ENCODE peak calls at places on chromosome 15, in eight cellular contexts. F is SJCRH30, X is foreskin fibroblast, J is transverse colon, Q is A549, M is PC-9, T is tibial nerve, C is endodermal cell. G is an unnamed sample.
A peak's percentile ranks its signal among the peaks of the same experiment; 100 is the strongest.

GRCh38 chr15:61088675-61089074 is 140.4 kb downstream of the RORA start:
- DNase-seq in X (no peak), M (no peak), T (no peak), F (no peak), J (no peak), Q (no peak), C (no peak), G (no peak)

GRCh38 chr15:68775671-68776476 is 44.8 kb downstream of the ANP32A start:
- DNase-seq in T (peak; percentile 79), X (no peak), C (no peak), M (no peak), Q (no peak), F (no peak), J (peak; percentile 55), G (no peak)

GRCh38 chr15:51191766-51192165 is 97.1 kb upstream of the TNFAIP8L3 start:
- DNase-seq in F (no peak), J (no peak), X (no peak), C (no peak), M (no peak), Q (no peak), T (no peak), G (no peak)

GRCh38 chr15:45458746-45459403 is 63.7 kb downstream of the SLC30A4 start:
- DNase-seq in F (peak; percentile 44), M (no peak), X (no peak), C (peak; percentile 89), Q (no peak), J (peak; percentile 84), T (peak; percentile 91), G (peak; percentile 87)

GRCh38 chr15:20294651-20295237 is 246.9 kb downstream of the GOLGA6L6 start:
- DNase-seq in Q (no peak), T (no peak), X (no peak), F (no peak), M (peak; percentile 15), C (peak; percentile 44), J (no peak), G (peak; percentile 83)

GRCh38 chr15:99385865-99386264 is 134.6 kb downstream of the LRRC28 start:
- DNase-seq in F (no peak), Q (no peak), C (no peak), X (peak; percentile 41), M (no peak), J (peak; percentile 75), T (peak; percentile 59), G (no peak)

GRCh38 chr15:85614059-85614458 is 180.7 kb downstream of the KLHL25 start:
- DNase-seq in X (no peak), C (no peak), M (no peak), F (no peak), Q (no peak), T (no peak), J (no peak), G (no peak)

GRCh38 chr15:93415576-93415975 is 326.6 kb upstream of the RGMA start:
- DNase-seq in Q (no peak), C (peak; percentile 36), F (peak; percentile 45), M (no peak), T (no peak), X (no peak), J (no peak), G (no peak)

GRCh38 chr15:41205315-41205714 is 25.2 kb downstream of the EXD1 start:
- DNase-seq in F (no peak), J (no peak), X (peak; percentile 6), T (no peak), M (no peak), Q (no peak), C (no peak), G (no peak)

DNA sequence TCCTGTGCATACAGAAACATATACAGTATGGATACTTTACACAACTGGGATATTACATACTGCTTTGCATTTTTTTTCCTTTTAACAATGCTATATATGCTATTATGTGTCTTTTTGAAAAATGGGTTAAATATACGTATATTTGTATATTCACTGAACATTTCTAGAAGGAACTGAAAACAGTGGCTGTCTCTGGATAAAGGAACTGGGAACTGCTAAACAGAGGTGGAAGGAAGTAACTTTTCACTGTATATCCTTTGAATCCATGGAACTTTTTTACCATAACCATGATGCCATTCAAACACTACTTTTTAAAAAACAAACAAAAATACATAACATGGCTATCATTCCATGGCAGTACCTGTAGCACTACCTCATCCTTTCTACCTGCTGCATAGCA is 1.8 kb downstream of the MTFMT start:
- DNase-seq in F (no peak), C (no peak), X (no peak), Q (no peak), M (no peak), T (no peak), J (no peak), G (no peak)
- H3K4me3 ChIP-seq in F (no peak overlapping the region), C (no peak overlapping the region), X (peak overlapping the region; percentile 67), Q (peak overlapping the region; percentile 73), M (no peak overlapping the region), T (no peak overlapping the region), J (peak overlapping the region; percentile 88), G (peak overlapping the region; percentile 98)

GRCh38 chr15:75620776-75621536 is 4.6 kb downstream of the SNUPN start:
- DNase-seq in C (no peak), Q (no peak), M (no peak), F (peak; percentile 33), X (peak; percentile 82), T (peak; percentile 87), J (peak; percentile 67), G (peak; percentile 64)
- H3K4me3 ChIP-seq in C (no peak overlapping the region), Q (no peak overlapping the region), M (no peak overlapping the region), F (peak overlapping the region; percentile 32), X (peak overlapping the region; percentile 46), T (no peak overlapping the region), J (no peak overlapping the region), G (no peak overlapping the region)

GRCh38 chr15:33091983-33092688 is 102.4 kb downstream of the FMN1 start:
- DNase-seq in F (no peak), J (peak; percentile 63), X (no peak), C (no peak), M (no peak), Q (no peak), T (no peak), G (no peak)
- H3K4me3 ChIP-seq in F (no peak overlapping the region), J (no peak overlapping the region), X (no peak overlapping the region), C (no peak overlapping the region), M (no peak overlapping the region), Q (no peak overlapping the region), T (no peak overlapping the region), G (no peak overlapping the region)

GRCh38 chr15:101293122-101293521 is 1.9 kb downstream of the SNRPA1 start:
- DNase-seq in F (no peak), X (no peak), M (no peak), T (no peak), J (no peak), C (peak; percentile 29), Q (no peak), G (no peak)
- H3K4me3 ChIP-seq in F (peak overlapping the region; percentile 94), X (peak overlapping the region; percentile 76), M (peak overlapping the region; percentile 93), T (peak overlapping the region; percentile 97), J (peak overlapping the region; percentile 92), C (peak overlapping the region; percentile 92), Q (peak overlapping the region; percentile 95), G (peak overlapping the region; percentile 87)

DNA sequence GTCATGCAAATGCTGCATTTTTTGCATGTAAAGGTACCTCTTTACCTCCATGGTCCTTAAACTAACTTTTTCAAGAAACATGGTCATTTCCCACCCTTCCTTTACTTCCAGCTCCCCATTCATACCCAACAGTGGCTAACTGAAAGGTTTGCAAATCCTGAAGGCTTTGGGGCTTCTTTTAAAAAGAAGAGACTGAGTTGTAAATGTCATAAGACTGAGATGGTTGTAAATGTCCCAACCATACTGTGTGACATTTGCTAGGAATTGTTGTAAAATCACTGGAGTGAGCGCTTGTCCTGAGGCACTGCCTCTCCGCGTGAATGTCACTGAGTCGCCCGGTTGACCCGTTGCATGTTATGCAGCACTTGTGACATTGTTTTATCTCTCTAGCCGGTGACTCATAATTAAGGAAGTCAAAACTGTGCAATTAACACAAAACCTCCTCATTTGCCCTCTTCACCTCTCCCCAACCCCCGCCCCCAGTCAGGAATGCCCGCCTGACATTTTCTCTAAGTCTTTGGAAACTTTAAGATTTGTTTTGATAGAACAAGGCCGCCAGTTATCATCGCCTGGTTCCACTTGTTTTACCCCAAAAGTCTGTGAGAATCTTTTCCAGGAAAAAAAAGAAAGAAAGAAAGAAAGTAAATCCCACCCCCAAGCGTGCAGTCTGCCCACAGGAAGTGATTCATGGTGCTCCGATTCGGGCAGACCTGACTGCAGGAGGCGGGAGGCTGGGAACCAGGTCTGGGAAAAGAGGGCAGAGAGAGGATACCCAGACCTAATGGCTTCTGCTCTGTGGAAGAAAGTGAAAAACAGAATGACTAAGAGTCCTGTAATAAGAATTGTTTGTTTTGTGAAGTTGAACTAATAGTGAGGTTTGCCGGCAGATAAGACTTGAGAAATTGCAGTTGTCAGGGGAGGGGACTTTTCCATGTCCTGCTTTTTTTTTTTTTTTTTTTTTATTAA is 84.7 kb downstream of the SMAD3 start:
- DNase-seq in C (peak; percentile 91), M (peak; percentile 97), X (peak; percentile 97), J (peak; percentile 47), T (no peak), Q (peak; percentile 97), F (peak; percentile 87), G (no peak)
- H3K4me3 ChIP-seq in C (no peak overlapping the region), M (peak overlapping the region; percentile 42), X (no peak overlapping the region), J (no peak overlapping the region), T (no peak overlapping the region), Q (peak overlapping the region; percentile 24), F (peak overlapping the region; percentile 33), G (no peak overlapping the region)